ENCODE peak calls at places on chromosomes 16 and 17, in six cellular contexts. V is H54; W is GM13977; B is sigmoid colon; I is stimulated activated CD4-positive, alpha-beta T cell treated with anti-CD3 and anti-CD28 coated beads, Interleukin-15, amount 100 ng/mL, for 24 hours; H is choroid plexus epithelial cell. E is an unnamed sample.

GRCh38 chr16:73846292-73846849 is 450.2 kb upstream of the PSMD7 start:
- DNase-seq in I (no peak), V (no peak), B (no peak), H (no peak), W (no peak), E (no peak)

GRCh38 chr17:46057366-46057765 is 58.3 kb downstream of the STH start:
- DNase-seq in I (no peak), B (no peak), W (no peak), H (peak), V (no peak), E (no peak)

GRCh38 chr17:49880291-49881053 is 32.6 kb upstream of the TAC4 start:
- DNase-seq in V (peak), B (peak), I (peak), H (peak), W (peak), E (peak)

GRCh38 chr16:31385680-31386079 is 7.5 kb upstream of the ITGAD start:
- DNase-seq in V (no peak), W (no peak), H (no peak), I (no peak), B (no peak), E (no peak)

GRCh38 chr17:2685696-2686095 is 25.9 kb downstream of the CLUH start:
- DNase-seq in H (no peak), I (no peak), V (no peak), W (no peak), B (peak), E (no peak)

GRCh38 chr16:12801511-12802042 is 2.1 kb downstream of the CPPED1 start:
- DNase-seq in W (peak), H (peak), V (peak), B (no peak), I (peak), E (no peak)

GRCh38 chr17:81386141-81386645 is 9.1 kb upstream of the BAHCC1 start:
- DNase-seq in B (peak), V (no peak), H (no peak), W (no peak), I (no peak), E (no peak)

GRCh38 chr17:34917381-34917780 is 43.9 kb downstream of the CCT6B start:
- DNase-seq in H (no peak), I (no peak), B (no peak), V (no peak), W (no peak), E (no peak)

GRCh38 chr17:40566027-40566426 is 755 bp upstream of the CCR7 start:
- DNase-seq in V (no peak), H (no peak), W (peak), B (no peak), I (no peak), E (no peak)

GRCh38 chr17:54381482-54381881 is 519.2 kb upstream of the TOM1L1 start:
- DNase-seq in H (no peak), B (no peak), W (no peak), I (no peak), V (no peak), E (no peak)

GRCh38 chr16:47644166-47644565 is 183.0 kb downstream of the PHKB start:
- DNase-seq in H (peak), I (no peak), V (peak), W (no peak), B (no peak), E (no peak)

GRCh38 chr16:12975766-12976165 is 74.4 kb downstream of the SHISA9 start:
- DNase-seq in I (no peak), B (no peak), W (no peak), V (no peak), H (no peak), E (no peak)

GRCh38 chr16:53369921-53370320 is 64.3 kb upstream of the RBL2 start:
- DNase-seq in H (peak), I (no peak), V (no peak), B (no peak), W (no peak), E (no peak)

GRCh38 chr17:68533887-68534700 is 21.9 kb downstream of the PRKAR1A start:
- DNase-seq in H (peak), V (no peak), W (no peak), I (no peak), B (no peak), E (no peak)

GRCh38 chr17:29195465-29196081 is 15.4 kb upstream of the MYO18A start:
- DNase-seq in H (peak), I (no peak), B (no peak), V (no peak), W (peak), E (no peak)

GRCh38 chr16:57758331-57759117 is 23.0 kb downstream of the KATNB1 start:
- DNase-seq in I (no peak), W (no peak), B (no peak), H (no peak), V (no peak), E (no peak)

GRCh38 chr16:68332411-68333121 is 21.7 kb downstream of the PRMT7 start:
- DNase-seq in W (no peak), I (no peak), B (no peak), V (no peak), H (peak), E (no peak)

GRCh38 chr16:28499854-28500253 is 5.4 kb downstream of the APOBR start:
- DNase-seq in W (no peak), I (no peak), H (no peak), B (no peak), V (no peak), E (no peak)

GRCh38 chr17:58960068-58960467 is 146.6 kb downstream of the TRIM37 start:
- DNase-seq in B (no peak), V (peak), H (peak), W (peak), I (no peak), E (no peak)

GRCh38 chr17:814371-814770 is 32.2 kb downstream of the MRM3 start:
- DNase-seq in I (no peak), H (no peak), W (no peak), V (no peak), B (no peak), E (no peak)

GRCh38 chr16:50809561-50809960 is 67.7 kb downstream of the CYLD start:
- DNase-seq in W (peak), B (no peak), H (no peak), V (no peak), I (no peak), E (no peak)

GRCh38 chr17:75237100-75238014 is 24.0 kb downstream of the GGA3 start:
- DNase-seq in I (no peak), V (no peak), H (no peak), B (no peak), W (no peak), E (no peak)

GRCh38 chr16:9817586-9817985 is 364.6 kb downstream of the GRIN2A start:
- DNase-seq in I (no peak), W (no peak), H (no peak), B (no peak), V (no peak), E (no peak)

GRCh38 chr17:2289878-2290478 is 13.6 kb downstream of the SMG6 start:
- DNase-seq in V (no peak), I (no peak), H (peak), W (no peak), B (no peak), E (no peak)

GRCh38 chr16:5062051-5062450 is 3.7 kb downstream of the C16orf89 start:
- DNase-seq in B (peak), W (no peak), I (no peak), V (no peak), H (no peak), E (no peak)

GRCh38 chr17:385195-385835 is 32.7 kb upstream of the RPH3AL start:
- DNase-seq in B (peak), V (no peak), W (peak), H (no peak), I (peak), E (no peak)

GRCh38 chr16:79139799-79140198 is 460.7 kb downstream of the MAF start:
- DNase-seq in I (no peak), V (no peak), W (no peak), B (no peak), H (no peak), E (no peak)

GRCh38 chr17:55420776-55421178 is 858 bp downstream of the MMD start:
- DNase-seq in I (peak), H (no peak), W (peak), B (peak), V (no peak), E (peak)

GRCh38 chr16:24523569-24523968 is 15.8 kb upstream of the RBBP6 start:
- DNase-seq in B (no peak), W (no peak), I (no peak), V (no peak), H (no peak), E (no peak)

GRCh38 chr16:27378871-27379580 is 22.9 kb upstream of the IL21R start:
- DNase-seq in V (no peak), I (peak), H (peak), W (no peak), B (no peak), E (no peak)

GRCh38 chr17:28958820-28959455 is 7.6 kb upstream of the PHF12 start:
- DNase-seq in B (peak), H (no peak), W (no peak), V (no peak), I (no peak), E (no peak)

GRCh38 chr17:46841561-46842379 is 9.6 kb upstream of the WNT9B start:
- DNase-seq in H (no peak), B (no peak), I (peak), W (peak), V (no peak), E (no peak)

GRCh38 chr17:51799240-51799639 is 359.3 kb downstream of the CA10 start:
- DNase-seq in W (no peak), B (no peak), H (no peak), V (no peak), I (no peak), E (no peak)

GRCh38 chr17:556431-556995 is 158.1 kb downstream of the VPS53 start:
- DNase-seq in H (peak), B (no peak), W (no peak), V (no peak), I (no peak), E (no peak)

GRCh38 chr17:19539040-19539399 is 5.4 kb downstream of the SLC47A1 start:
- DNase-seq in H (no peak), B (no peak), V (no peak), W (no peak), I (no peak), E (no peak)

GRCh38 chr17:58520843-58521430 is 6.5 kb upstream of the MTMR4 start:
- DNase-seq in V (no peak), I (peak), H (peak), B (no peak), W (no peak), E (no peak)